ENCODE peak calls at places on chromosomes 16 and 17, in ten cellular contexts. Q, X, J, L, P, U, A, V, N and O are unnamed samples.

GRCh38 chr16:53220585-53220984 is 165.8 kb downstream of the CHD9 start:
- DNase-seq in Q (no peak), X (peak; percentile 21), J (no peak), L (no peak), P (peak; percentile 26), U (no peak), A (peak; percentile 22), V (no peak), N (no peak), O (no peak)

GRCh38 chr16:29641561-29641960 is 21.5 kb upstream of the SPN start:
- DNase-seq in Q (no peak), X (no peak), J (no peak), L (peak; percentile 47), P (peak; percentile 24), U (no peak), A (no peak), V (no peak), N (no peak), O (no peak)

GRCh38 chr17:29588561-29589411 is 662 bp downstream of the GIT1 start:
- DNase-seq in Q (peak; percentile 88), X (peak; percentile 57), J (peak; percentile 65), L (peak; percentile 78), P (peak; percentile 78), U (no peak), A (peak; percentile 46), V (no peak), N (peak; percentile 70), O (no peak)

GRCh38 chr16:79172306-79172705 is 428.2 kb downstream of the MAF start:
- DNase-seq in Q (no peak), X (no peak), J (no peak), L (no peak), P (no peak), U (no peak), A (no peak), V (no peak), N (no peak), O (no peak)

GRCh38 chr17:44130693-44131349 is 7.4 kb upstream of the HDAC5 start:
- DNase-seq in Q (no peak), X (no peak), J (no peak), L (no peak), P (no peak), U (no peak), A (no peak), V (no peak), N (no peak), O (no peak)

GRCh38 chr17:3809135-3809534 is 8.1 kb upstream of the ITGAE start:
- DNase-seq in Q (no peak), X (no peak), J (no peak), L (no peak), P (no peak), U (no peak), A (no peak), V (no peak), N (no peak), O (no peak)

GRCh38 chr17:27384721-27385120 is 71.5 kb upstream of the KSR1 start:
- DNase-seq in Q (no peak), X (no peak), J (no peak), L (no peak), P (no peak), U (no peak), A (no peak), V (no peak), N (no peak), O (no peak)

GRCh38 chr17:48804936-48805411 is 12.1 kb downstream of the TTLL6 start:
- DNase-seq in Q (peak; percentile 85), X (peak; percentile 80), J (peak; percentile 97), L (peak; percentile 86), P (peak; percentile 75), U (peak; percentile 82), A (peak; percentile 95), V (no peak), N (peak; percentile 96), O (peak; percentile 54)

GRCh38 chr17:21089933-21090888 is 36.6 kb upstream of the DHRS7B start:
- DNase-seq in Q (no peak), X (no peak), J (no peak), L (no peak), P (no peak), U (no peak), A (no peak), V (no peak), N (no peak), O (no peak)

GRCh38 chr17:79387783-79388182 is 223.1 kb downstream of the RBFOX3 start:
- DNase-seq in Q (no peak), X (no peak), J (no peak), L (no peak), P (no peak), U (no peak), A (no peak), V (no peak), N (no peak), O (no peak)

GRCh38 chr17:76584427-76585047 is 1.1 kb downstream of the ST6GALNAC2 start:
- DNase-seq in Q (no peak), X (no peak), J (no peak), L (no peak), P (no peak), U (no peak), A (no peak), V (no peak), N (no peak), O (no peak)

GRCh38 chr16:86809458-86809955 is 231.2 kb downstream of the FOXL1 start:
- DNase-seq in Q (no peak), X (no peak), J (no peak), L (no peak), P (no peak), U (no peak), A (no peak), V (no peak), N (peak; percentile 64), O (no peak)

GRCh38 chr17:69709441-69709840 is 294.9 kb downstream of the MAP2K6 start:
- DNase-seq in Q (no peak), X (no peak), J (no peak), L (no peak), P (no peak), U (no peak), A (no peak), V (no peak), N (no peak), O (no peak)

GRCh38 chr17:54870671-54871175 is 29.9 kb upstream of the TOM1L1 start:
- DNase-seq in Q (no peak), X (no peak), J (no peak), L (no peak), P (no peak), U (no peak), A (no peak), V (no peak), N (no peak), O (no peak)

GRCh38 chr16:31421587-31421986 is 6.6 kb downstream of the COX6A2 start:
- DNase-seq in Q (no peak), X (no peak), J (no peak), L (no peak), P (peak; percentile 91), U (no peak), A (no peak), V (no peak), N (no peak), O (peak; percentile 60)

GRCh38 chr17:7711356-7711755 is 6.2 kb upstream of the DNAH2 start:
- DNase-seq in Q (no peak), X (no peak), J (peak; percentile 56), L (peak; percentile 51), P (peak; percentile 38), U (no peak), A (no peak), V (no peak), N (peak; percentile 68), O (no peak)
- TF ChIP-seq CTCF in Q (no peak), X (peak; percentile 63), J (peak; percentile 47), L (peak; percentile 31), P (peak; percentile 39), U (peak; percentile 31), A (no peak), V (no peak), N (no peak), O (no peak)

DNA sequence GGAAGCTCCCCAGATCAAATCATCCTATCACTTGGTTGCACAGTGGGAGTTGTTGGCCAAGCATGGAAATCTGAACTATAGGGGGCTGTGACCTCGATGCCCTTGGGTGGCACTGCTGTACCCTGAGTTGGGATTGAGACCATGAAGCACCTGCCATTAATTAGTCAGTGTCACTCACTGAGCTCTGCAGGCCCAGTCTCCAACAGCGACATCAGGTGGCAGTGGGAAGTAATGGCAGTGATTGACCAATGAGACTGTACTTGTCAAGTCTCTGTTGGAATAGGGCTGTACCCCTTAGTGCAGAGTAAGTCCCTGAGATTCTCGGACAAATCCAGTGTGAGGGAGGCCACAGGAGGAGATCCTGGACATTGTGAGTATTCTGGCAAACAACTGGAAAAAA is 118.0 kb upstream of the RPL38 start:
- DNase-seq in Q (no peak), X (no peak), J (peak; percentile 67), L (peak; percentile 16), P (peak; percentile 20), U (no peak), A (peak; percentile 8), V (no peak), N (no peak), O (no peak)
- TF ChIP-seq CTCF in Q (no peak), X (peak; percentile 53), J (peak; percentile 72), L (peak; percentile 56), P (peak; percentile 24), U (peak; percentile 35), A (no peak), V (peak; percentile 19), N (no peak), O (no peak)

DNA sequence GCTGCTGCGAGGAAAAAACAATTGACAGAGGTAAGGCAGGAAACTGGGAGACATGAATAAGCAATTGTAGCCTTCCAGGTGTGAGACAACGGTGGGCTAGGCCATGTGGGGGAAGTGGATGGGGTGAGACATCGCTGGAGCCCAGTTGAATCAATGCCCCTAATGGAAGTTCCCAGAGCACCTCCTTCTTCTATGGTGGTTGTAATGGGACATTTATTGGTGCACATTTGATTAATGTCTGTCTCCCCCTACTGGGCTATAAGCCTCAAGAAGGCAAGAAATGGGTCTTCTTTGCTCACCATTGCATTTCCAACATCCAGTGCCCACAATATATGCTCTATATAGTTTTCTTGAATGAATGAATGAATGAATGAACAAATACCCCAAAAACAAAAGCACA is 22.7 kb upstream of the CD300E start:
- DNase-seq in Q (no peak), X (no peak), J (no peak), L (peak; percentile 22), P (no peak), U (no peak), A (no peak), V (no peak), N (peak; percentile 74), O (no peak)
- TF ChIP-seq CTCF in Q (no peak), X (peak; percentile 17), J (peak; percentile 49), L (peak; percentile 8), P (peak; percentile 48), U (no peak), A (peak; percentile 29), V (peak; percentile 19), N (peak; percentile 51), O (peak; percentile 47)

DNA sequence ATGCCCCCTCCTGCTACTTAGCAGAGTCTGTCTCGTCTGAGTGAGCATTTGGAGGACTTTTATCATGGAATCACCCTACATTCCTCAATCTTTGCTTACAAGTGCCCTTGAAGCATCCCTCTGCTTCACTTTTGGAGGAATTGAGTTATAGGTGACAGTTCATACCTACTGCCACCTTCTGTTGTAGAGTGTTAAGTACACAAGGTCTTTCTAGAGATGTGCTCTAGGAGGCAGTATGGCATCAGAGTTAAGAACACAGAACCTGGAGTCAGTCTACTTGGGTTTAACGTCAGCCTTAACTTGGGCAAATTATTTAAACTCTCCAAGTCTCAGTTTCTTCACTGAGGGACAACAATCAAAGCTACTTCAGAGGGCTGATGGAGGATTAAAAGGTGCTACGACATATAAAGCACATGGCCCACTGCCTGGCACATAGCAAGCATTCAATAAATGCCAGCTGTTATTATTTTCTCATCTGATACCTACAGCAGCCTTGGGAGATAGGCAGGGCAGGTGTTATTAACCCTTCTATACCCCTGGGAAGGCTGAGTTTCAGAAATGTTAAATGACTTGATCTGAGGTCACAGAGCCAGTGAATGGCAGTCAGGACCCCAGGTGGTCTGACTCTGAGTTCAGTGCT is 62.2 kb downstream of the UTP18 start:
- DNase-seq in Q (no peak), X (no peak), J (no peak), L (peak; percentile 27), P (no peak), U (no peak), A (peak; percentile 23), V (no peak), N (peak; percentile 30), O (no peak)
- TF ChIP-seq CTCF in Q (no peak), X (peak; percentile 8), J (peak; percentile 99), L (peak; percentile 99), P (peak; percentile 62), U (peak; percentile 54), A (peak; percentile 87), V (peak; percentile 33), N (peak; percentile 63), O (no peak)